ENCODE peak calls at places on chromosomes 5 and 9, in ten cellular contexts. P is naive thymus-derived CD4-positive, alpha-beta T cell; O is fibroblast of pulmonary artery; S is trophoblast cell; F is PC-9; T is coronary artery; V is retinal pigment epithelial cell; C is left ventricle myocardium inferior; U is tibial nerve; H is adrenal gland. M is an unnamed sample.

GRCh38 chr5:37248387-37248969 is 698 bp downstream of the CPLANE1 start:
- DNase-seq in P (no peak), O (peak), S (no peak), F (peak), T (no peak), V (no peak), C (no peak), U (no peak), H (no peak), M (no peak)

GRCh38 chr9:70049236-70049635 is 5.6 kb downstream of the MAMDC2 start:
- DNase-seq in P (no peak), O (peak), S (no peak), F (peak), T (peak), V (peak), C (peak), U (peak), H (peak), M (no peak)

GRCh38 chr5:133635051-133635450 is 22.7 kb upstream of the FSTL4 start:
- DNase-seq in P (no peak), O (no peak), S (no peak), F (no peak), T (no peak), V (no peak), C (no peak), U (no peak), H (no peak), M (peak)

GRCh38 chr5:139774980-139775654 is 20.5 kb upstream of the PSD2 start:
- DNase-seq in P (peak), O (peak), S (peak), F (peak), T (no peak), V (no peak), C (peak), U (peak), H (peak), M (no peak)

GRCh38 chr9:134492721-134493470 is 148.7 kb upstream of the COL5A1 start:
- DNase-seq in P (no peak), O (no peak), S (no peak), F (no peak), T (peak), V (no peak), C (no peak), U (no peak), H (no peak), M (no peak)

GRCh38 chr9:92242115-92242778 is 51.2 kb downstream of the IARS1 start:
- DNase-seq in P (no peak), O (peak), S (no peak), F (no peak), T (no peak), V (no peak), C (no peak), U (peak), H (peak), M (peak)

GRCh38 chr5:38607930-38608545 is 51.6 kb upstream of the LIFR start:
- DNase-seq in P (no peak), O (peak), S (no peak), F (peak), T (no peak), V (no peak), C (no peak), U (no peak), H (no peak), M (no peak)

GRCh38 chr5:133713746-133714145 is 101.4 kb upstream of the FSTL4 start:
- DNase-seq in P (no peak), O (no peak), S (no peak), F (no peak), T (peak), V (no peak), C (no peak), U (no peak), H (no peak), M (no peak)

GRCh38 chr5:120697147-120697546 is 233.0 kb downstream of the PRR16 start:
- DNase-seq in P (no peak), O (no peak), S (no peak), F (no peak), T (no peak), V (no peak), C (no peak), U (no peak), H (no peak), M (no peak)

GRCh38 chr9:137582286-137582860 is 3.6 kb upstream of the DPH7 start:
- DNase-seq in P (no peak), O (peak), S (no peak), F (peak), T (no peak), V (no peak), C (no peak), U (no peak), H (no peak), M (no peak)

GRCh38 chr5:143693691-143694252 is 118.2 kb upstream of the HMHB1 start:
- DNase-seq in P (no peak), O (no peak), S (no peak), F (no peak), T (no peak), V (no peak), C (no peak), U (no peak), H (no peak), M (no peak)

GRCh38 chr9:116701940-116702642 is 15.0 kb downstream of the TRIM32 start:
- DNase-seq in P (no peak), O (no peak), S (peak), F (no peak), T (no peak), V (no peak), C (no peak), U (no peak), H (no peak), M (no peak)

GRCh38 chr9:116697887-116698286 is 10.8 kb downstream of the TRIM32 start:
- DNase-seq in P (no peak), O (no peak), S (no peak), F (no peak), T (no peak), V (no peak), C (no peak), U (no peak), H (no peak), M (no peak)

GRCh38 chr9:116697341-116697740 is 10.2 kb downstream of the TRIM32 start:
- DNase-seq in P (no peak), O (peak), S (no peak), F (no peak), T (no peak), V (no peak), C (no peak), U (no peak), H (no peak), M (no peak)

GRCh38 chr9:116700882-116701836 is 14.1 kb downstream of the TRIM32 start:
- DNase-seq in P (no peak), O (no peak), S (no peak), F (no peak), T (no peak), V (no peak), C (no peak), U (no peak), H (no peak), M (no peak)

DNA sequence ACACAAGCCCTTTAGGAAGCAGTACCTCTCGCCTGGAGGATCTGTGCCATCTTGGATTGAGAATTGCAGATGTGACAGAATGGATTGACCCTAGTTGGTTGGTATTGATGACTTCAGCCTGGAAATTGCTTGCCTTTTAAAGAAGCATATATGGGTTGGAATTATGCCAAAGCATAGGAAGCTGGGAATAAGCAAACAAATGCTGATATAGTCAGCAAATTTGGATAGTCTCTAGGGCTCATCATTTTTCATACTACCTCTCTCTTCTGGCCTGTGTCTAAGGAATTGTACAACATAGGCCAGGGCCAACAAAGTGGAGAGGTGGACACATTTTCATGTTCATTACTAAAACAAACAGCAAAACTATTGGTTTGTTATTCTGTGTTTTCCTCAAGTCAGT is 13.2 kb downstream of the TRIM32 start:
- DNase-seq in P (no peak), O (no peak), S (no peak), F (no peak), T (no peak), V (no peak), C (no peak), U (no peak), H (no peak), M (no peak)
- H3K4me3 ChIP-seq in P (no peak), O (no peak), S (no peak), F (no peak), T (no peak), V (no peak), C (no peak), U (no peak), H (no peak), M (no peak)

DNA sequence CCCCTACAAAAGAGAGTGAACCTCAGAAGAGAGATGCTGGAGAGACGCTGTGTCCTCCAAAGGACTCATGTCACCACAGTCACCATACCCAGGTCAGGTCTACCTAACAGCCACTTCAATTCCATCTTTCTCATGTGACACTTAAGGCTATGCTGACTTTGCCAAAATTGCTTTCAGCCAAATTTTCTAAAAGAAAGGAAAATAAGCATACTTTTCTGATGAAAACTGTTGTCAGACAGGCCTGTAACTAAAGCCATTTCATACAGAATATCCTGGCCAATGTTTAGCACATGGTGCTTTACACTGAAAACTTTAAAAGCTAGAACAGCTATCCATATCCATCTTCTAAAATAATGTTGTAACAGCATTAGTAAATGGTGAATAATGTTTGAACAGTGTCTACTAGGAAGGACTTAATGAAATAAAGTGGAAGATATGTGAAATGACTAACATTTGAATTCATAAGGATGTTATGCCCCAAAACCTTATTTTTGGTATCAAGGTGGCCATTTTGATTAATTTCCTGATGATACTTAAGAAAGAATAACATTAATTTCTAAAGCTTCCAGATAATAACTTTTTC is 97.2 kb downstream of the NFIB start:
- DNase-seq in P (no peak), O (no peak), S (no peak), F (no peak), T (no peak), V (no peak), C (no peak), U (no peak), H (no peak), M (no peak)
- H3K4me3 ChIP-seq in P (no peak), O (no peak), S (no peak), F (no peak), T (no peak), V (no peak), C (no peak), U (no peak), H (no peak), M (no peak)

GRCh38 chr9:38746303-38746702 is 26.4 kb upstream of the FAM240B start:
- DNase-seq in P (no peak), O (no peak), S (no peak), F (no peak), T (no peak), V (no peak), C (no peak), U (no peak), H (no peak), M (no peak)

DNA sequence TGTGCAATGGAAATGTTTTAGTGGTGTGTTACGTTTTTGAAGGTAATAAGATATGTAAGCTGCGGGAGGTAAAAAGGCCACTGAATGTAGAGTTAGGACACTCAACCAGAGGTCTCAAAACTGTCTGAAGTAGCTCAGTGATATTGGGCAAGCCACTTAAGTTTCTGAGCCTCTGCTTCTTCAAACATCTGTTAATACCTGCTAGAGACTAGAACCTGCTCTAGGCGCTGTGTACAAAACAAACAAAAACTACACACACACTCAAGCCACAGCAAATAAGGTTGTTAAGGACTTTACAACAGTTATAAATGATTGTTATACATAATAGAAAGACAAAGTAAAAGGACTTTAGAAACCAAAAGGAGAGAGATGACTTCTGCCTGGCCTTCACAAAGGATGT is 24.6 kb upstream of the FAM240B start:
- DNase-seq in P (no peak), O (no peak), S (no peak), F (no peak), T (no peak), V (no peak), C (no peak), U (no peak), H (no peak), M (no peak)
- H3K4me3 ChIP-seq in P (no peak), O (no peak), S (no peak), F (no peak), T (no peak), V (no peak), C (no peak), U (no peak), H (no peak), M (no peak)

DNA sequence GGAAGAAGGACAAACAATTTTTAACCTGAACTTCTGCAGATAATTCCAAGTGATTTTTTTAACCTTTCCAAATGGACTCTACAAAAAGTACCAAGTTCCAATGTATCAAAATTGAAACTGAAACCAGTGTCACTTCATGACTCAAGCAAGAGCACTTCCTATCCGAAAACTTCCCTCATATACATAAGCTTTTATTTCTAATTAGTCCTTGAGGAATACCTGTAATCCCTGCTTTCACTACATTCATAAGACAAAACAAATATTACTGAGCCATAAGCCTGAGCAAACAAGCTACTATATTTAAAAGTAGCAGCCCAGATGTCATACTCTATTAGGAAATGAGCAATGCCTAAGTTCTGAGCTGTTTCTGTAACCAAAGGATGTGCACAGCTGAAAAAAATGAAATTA is 224.4 kb downstream of the EBF1 start:
- DNase-seq in P (peak), O (peak), S (no peak), F (no peak), T (no peak), V (no peak), C (no peak), U (no peak), H (no peak), M (no peak)
- H3K4me3 ChIP-seq in P (peak), O (no peak), S (no peak), F (no peak), T (peak), V (no peak), C (peak), U (peak), H (no peak), M (no peak)

GRCh38 chr9:23541976-23542375 is 284.1 kb downstream of the ELAVL2 start:
- DNase-seq in P (no peak), O (no peak), S (no peak), F (no peak), T (no peak), V (no peak), C (no peak), U (no peak), H (no peak), M (no peak)

GRCh38 chr9:23539311-23539710 is 286.7 kb downstream of the ELAVL2 start:
- DNase-seq in P (no peak), O (no peak), S (no peak), F (no peak), T (no peak), V (no peak), C (no peak), U (no peak), H (no peak), M (no peak)

GRCh38 chr9:23537192-23538059 is 288.6 kb downstream of the ELAVL2 start:
- DNase-seq in P (no peak), O (no peak), S (no peak), F (no peak), T (no peak), V (no peak), C (no peak), U (no peak), H (no peak), M (no peak)

GRCh38 chr9:23538060-23538387 is 288.0 kb downstream of the ELAVL2 start:
- DNase-seq in P (no peak), O (no peak), S (no peak), F (no peak), T (no peak), V (no peak), C (no peak), U (no peak), H (no peak), M (no peak)

DNA sequence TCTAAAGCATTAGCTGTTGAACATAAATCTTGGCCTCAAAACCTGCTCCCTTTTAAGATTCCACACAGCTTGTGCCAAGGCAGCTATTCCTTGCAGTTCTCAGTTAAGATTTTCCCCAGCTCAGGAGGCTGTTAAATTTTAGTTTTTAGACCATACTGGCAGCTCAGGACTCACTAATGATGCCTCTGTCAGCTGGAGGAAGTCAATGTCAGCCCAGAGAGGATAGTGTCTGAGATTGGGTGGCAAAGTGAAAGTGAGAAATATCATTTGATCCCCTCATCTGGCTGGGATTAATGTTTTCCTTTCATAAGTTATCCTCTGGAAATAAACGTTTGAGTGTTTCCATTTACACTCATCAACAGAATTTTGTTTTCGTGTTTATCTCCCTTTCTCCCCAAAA is 287.4 kb downstream of the ELAVL2 start:
- DNase-seq in P (no peak), O (no peak), S (no peak), F (no peak), T (no peak), V (no peak), C (no peak), U (no peak), H (no peak), M (no peak)
- H3K4me3 ChIP-seq in P (no peak), O (no peak), S (no peak), F (no peak), T (no peak), V (no peak), C (no peak), U (no peak), H (no peak), M (no peak)

DNA sequence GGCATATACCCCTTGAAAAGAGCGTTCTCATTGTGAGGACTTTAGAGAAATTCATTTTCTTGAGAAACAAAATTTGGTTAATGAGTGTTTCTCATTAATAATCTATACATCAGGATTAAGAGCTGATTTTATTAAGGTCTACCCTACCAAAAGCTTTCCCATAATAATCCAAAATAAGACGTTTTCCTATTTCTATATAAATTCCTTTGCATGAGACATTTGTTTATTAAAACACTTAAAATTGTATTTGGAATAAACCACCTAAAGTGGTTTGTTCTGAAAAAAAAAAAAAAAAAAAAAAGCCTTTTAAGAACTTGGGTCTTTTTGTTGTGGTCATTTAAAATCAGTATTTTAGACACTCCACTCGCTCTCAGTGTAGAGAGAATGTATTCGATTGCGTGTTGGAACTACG is 695 bp upstream of the TMOD1 start:
- DNase-seq in P (no peak), O (no peak), S (no peak), F (no peak), T (no peak), V (no peak), C (no peak), U (no peak), H (no peak), M (no peak)
- H3K4me3 ChIP-seq in P (no peak), O (no peak), S (no peak), F (peak), T (peak), V (peak), C (peak), U (peak), H (no peak), M (no peak)

DNA sequence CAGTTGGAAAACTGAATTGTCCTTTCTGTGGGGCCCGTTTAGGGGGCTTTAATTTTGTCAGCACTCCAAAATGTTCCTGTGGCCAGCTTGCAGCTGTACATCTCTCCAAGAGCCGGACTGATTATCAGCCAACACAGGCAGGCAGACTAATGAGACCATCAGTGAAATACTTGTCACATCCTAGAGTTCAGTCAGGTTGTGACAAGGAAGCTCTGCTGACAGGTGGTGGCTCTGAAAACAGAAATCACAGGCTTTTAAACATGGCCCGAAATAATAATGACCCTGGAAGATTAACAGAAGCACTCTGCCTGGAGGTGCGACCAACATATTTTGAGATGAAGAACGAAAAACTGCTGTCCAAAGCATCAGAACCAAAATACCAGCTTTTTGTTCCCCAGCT is 47.9 kb downstream of the RNF180 start:
- DNase-seq in P (no peak), O (no peak), S (no peak), F (no peak), T (no peak), V (no peak), C (no peak), U (no peak), H (no peak), M (no peak)
- H3K4me3 ChIP-seq in P (no peak), O (no peak), S (no peak), F (no peak), T (no peak), V (no peak), C (no peak), U (no peak), H (no peak), M (no peak)

DNA sequence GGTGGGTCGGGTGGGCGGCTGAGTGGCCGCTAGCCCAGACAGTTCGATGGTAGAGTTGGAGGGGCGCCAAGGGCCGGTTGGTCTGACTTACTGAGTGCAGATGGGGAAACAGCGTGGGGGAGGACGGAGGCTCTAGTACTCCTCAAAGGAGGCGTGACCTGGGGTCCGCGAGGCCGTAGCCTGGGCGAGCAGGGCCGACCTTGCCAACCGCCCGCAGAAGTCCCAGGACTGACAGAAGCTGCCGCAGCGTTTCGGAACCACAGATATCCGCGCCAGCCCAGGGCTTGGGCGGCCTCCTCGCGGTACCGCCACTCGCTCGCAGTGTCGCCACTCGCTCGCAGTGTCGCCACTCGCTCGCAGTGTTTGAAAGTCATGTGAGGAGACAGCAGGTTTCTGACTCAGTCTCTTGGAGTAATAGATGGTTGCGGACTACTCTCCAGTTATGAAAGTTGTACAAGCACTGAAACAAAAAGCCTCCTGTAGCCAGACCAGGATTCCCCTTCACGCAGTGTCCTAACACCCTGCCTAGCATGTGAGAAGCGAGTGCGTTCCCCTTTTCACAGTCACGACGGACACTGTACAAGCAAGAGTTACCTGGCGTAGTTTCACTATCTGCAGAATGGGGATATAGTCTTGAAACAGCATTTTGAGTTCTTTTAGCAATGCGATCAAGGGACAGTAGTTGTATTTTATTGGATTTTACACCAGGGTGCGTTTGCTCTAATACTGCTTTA is 674 bp downstream of the TMEM38B start:
- DNase-seq in P (peak), O (peak), S (peak), F (peak), T (peak), V (no peak), C (peak), U (peak), H (peak), M (no peak)
- H3K4me3 ChIP-seq in P (peak), O (peak), S (peak), F (peak), T (peak), V (peak), C (peak), U (peak), H (peak), M (peak)

GRCh38 chr5:80541392-80541791 is 28.7 kb downstream of the ANKRD34B start:
- DNase-seq in P (no peak), O (no peak), S (no peak), F (no peak), T (no peak), V (no peak), C (no peak), U (no peak), H (no peak), M (no peak)
- H3K4me3 ChIP-seq in P (no peak), O (no peak), S (no peak), F (no peak), T (no peak), V (no peak), C (no peak), U (no peak), H (no peak), M (no peak)

M was measured in skeletal muscle cell.